ENCODE peak calls at places on chromosome 19, in seven cellular contexts. One of them, this sample, is unnamed.

GRCh38 chr19:2775556-2776430 is 7.3 kb downstream of the SGTA start:
- DNase-seq in psoas muscle: peak
- DNase-seq in bronchial epithelial cell: no peak
- DNase-seq in epithelial cell of esophagus: no peak
- DNase-seq in uterus: peak
- DNase-seq in colonic mucosa: peak
- DNase-seq in dorsolateral prefrontal cortex: no peak
- DNase-seq in this sample: no peak

GRCh38 chr19:45428385-45429231 is 4.9 kb upstream of the ERCC1 start:
- DNase-seq in epithelial cell of esophagus: no peak
- DNase-seq in psoas muscle: peak
- DNase-seq in dorsolateral prefrontal cortex: no peak
- DNase-seq in bronchial epithelial cell: no peak
- DNase-seq in colonic mucosa: no peak
- DNase-seq in uterus: peak
- DNase-seq in this sample: no peak

GRCh38 chr19:50427997-50428425 is 4.7 kb upstream of the MYBPC2 start:
- DNase-seq in colonic mucosa: peak
- DNase-seq in bronchial epithelial cell: peak
- DNase-seq in dorsolateral prefrontal cortex: peak
- DNase-seq in psoas muscle: peak
- DNase-seq in uterus: peak
- DNase-seq in epithelial cell of esophagus: peak
- DNase-seq in this sample: peak

GRCh38 chr19:34215006-34215665 is 39.2 kb upstream of the GARRE1 start:
- DNase-seq in colonic mucosa: no peak
- DNase-seq in uterus: no peak
- DNase-seq in epithelial cell of esophagus: no peak
- DNase-seq in dorsolateral prefrontal cortex: no peak
- DNase-seq in bronchial epithelial cell: no peak
- DNase-seq in psoas muscle: no peak
- DNase-seq in this sample: no peak

GRCh38 chr19:11420894-11421606 is 1.9 kb upstream of the RGL3 start:
- DNase-seq in psoas muscle: peak
- DNase-seq in epithelial cell of esophagus: no peak
- DNase-seq in dorsolateral prefrontal cortex: no peak
- DNase-seq in uterus: no peak
- DNase-seq in bronchial epithelial cell: no peak
- DNase-seq in colonic mucosa: peak
- DNase-seq in this sample: no peak

GRCh38 chr19:48290923-48291700 is 21.2 kb downstream of the ZNF114 start:
- DNase-seq in dorsolateral prefrontal cortex: peak
- DNase-seq in psoas muscle: peak
- DNase-seq in colonic mucosa: peak
- DNase-seq in uterus: peak
- DNase-seq in epithelial cell of esophagus: peak
- DNase-seq in bronchial epithelial cell: peak
- DNase-seq in this sample: no peak

GRCh38 chr19:46841458-46842083 is 9.1 kb downstream of the AP2S1 start:
- DNase-seq in epithelial cell of esophagus: peak
- DNase-seq in dorsolateral prefrontal cortex: peak
- DNase-seq in bronchial epithelial cell: no peak
- DNase-seq in psoas muscle: peak
- DNase-seq in uterus: peak
- DNase-seq in colonic mucosa: no peak
- DNase-seq in this sample: no peak

GRCh38 chr19:40605201-40605971 is 4.2 kb downstream of the LTBP4 start:
- DNase-seq in bronchial epithelial cell: peak
- DNase-seq in psoas muscle: peak
- DNase-seq in uterus: peak
- DNase-seq in epithelial cell of esophagus: peak
- DNase-seq in dorsolateral prefrontal cortex: no peak
- DNase-seq in colonic mucosa: peak
- DNase-seq in this sample: no peak

GRCh38 chr19:36719687-36720556 is 32.5 kb downstream of the ZNF567 start:
- DNase-seq in psoas muscle: no peak
- DNase-seq in bronchial epithelial cell: no peak
- DNase-seq in epithelial cell of esophagus: peak
- DNase-seq in uterus: no peak
- DNase-seq in colonic mucosa: no peak
- DNase-seq in dorsolateral prefrontal cortex: no peak
- DNase-seq in this sample: no peak

GRCh38 chr19:13023666-13024065 is 28.4 kb downstream of the NFIX start:
- DNase-seq in colonic mucosa: no peak
- DNase-seq in epithelial cell of esophagus: no peak
- DNase-seq in uterus: no peak
- DNase-seq in psoas muscle: no peak
- DNase-seq in bronchial epithelial cell: no peak
- DNase-seq in dorsolateral prefrontal cortex: no peak
- DNase-seq in this sample: no peak

GRCh38 chr19:35063940-35064818 is 22.7 kb downstream of the HPN start:
- DNase-seq in colonic mucosa: no peak
- DNase-seq in psoas muscle: no peak
- DNase-seq in bronchial epithelial cell: peak
- DNase-seq in epithelial cell of esophagus: peak
- DNase-seq in dorsolateral prefrontal cortex: no peak
- DNase-seq in uterus: no peak
- DNase-seq in this sample: peak

DNA sequence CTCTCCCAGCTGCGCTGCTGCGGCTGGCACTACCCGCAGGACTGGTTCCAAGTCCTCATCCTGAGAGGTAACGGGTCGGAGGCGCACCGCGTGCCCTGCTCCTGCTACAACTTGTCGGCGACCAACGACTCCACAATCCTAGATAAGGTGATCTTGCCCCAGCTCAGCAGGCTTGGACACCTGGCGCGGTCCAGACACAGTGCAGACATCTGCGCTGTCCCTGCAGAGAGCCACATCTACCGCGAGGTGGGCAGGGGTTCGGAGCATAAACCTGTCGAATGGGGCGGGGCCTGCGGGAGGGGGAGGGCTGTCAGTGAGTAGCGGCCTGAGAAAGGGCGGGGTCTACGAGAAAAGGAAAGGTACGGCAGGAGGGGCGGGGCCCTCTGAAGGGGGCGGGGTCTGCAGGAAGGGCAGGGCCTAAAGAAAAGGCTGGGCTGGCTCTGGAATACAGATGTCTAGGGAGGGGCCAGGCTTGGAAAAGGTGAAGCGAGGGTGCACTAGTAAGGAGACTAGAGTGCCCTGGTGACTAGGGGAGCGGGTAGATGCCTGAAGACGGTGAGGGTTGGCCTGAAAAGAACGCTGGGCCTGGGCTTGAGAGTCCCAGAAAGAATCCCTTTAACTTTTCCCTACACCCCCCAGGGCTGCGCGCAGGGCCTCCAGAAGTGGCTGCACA is 3.6 kb downstream of the CD37 start:
- DNase-seq in epithelial cell of esophagus: peak
- DNase-seq in dorsolateral prefrontal cortex: no peak
- DNase-seq in uterus: peak
- DNase-seq in bronchial epithelial cell: peak
- DNase-seq in psoas muscle: peak
- DNase-seq in colonic mucosa: peak
- DNase-seq in this sample: no peak
- TF ChIP-seq CTCF in epithelial cell of esophagus: no peak
- TF ChIP-seq CTCF in dorsolateral prefrontal cortex: no peak
- TF ChIP-seq CTCF in uterus: peak
- TF ChIP-seq CTCF in bronchial epithelial cell: peak
- TF ChIP-seq CTCF in psoas muscle: no peak
- TF ChIP-seq CTCF in colonic mucosa: no peak
- TF ChIP-seq CTCF in this sample: no peak

GRCh38 chr19:57905258-57905657 is 11.1 kb downstream of the ZNF417 start:
- DNase-seq in dorsolateral prefrontal cortex: no peak
- DNase-seq in epithelial cell of esophagus: no peak
- DNase-seq in uterus: no peak
- DNase-seq in psoas muscle: no peak
- DNase-seq in bronchial epithelial cell: no peak
- DNase-seq in colonic mucosa: no peak
- DNase-seq in this sample: no peak

GRCh38 chr19:57907394-57907793 is 9.0 kb downstream of the ZNF417 start:
- DNase-seq in colonic mucosa: no peak
- DNase-seq in epithelial cell of esophagus: no peak
- DNase-seq in psoas muscle: no peak
- DNase-seq in bronchial epithelial cell: no peak
- DNase-seq in uterus: no peak
- DNase-seq in dorsolateral prefrontal cortex: no peak
- DNase-seq in this sample: no peak

DNA sequence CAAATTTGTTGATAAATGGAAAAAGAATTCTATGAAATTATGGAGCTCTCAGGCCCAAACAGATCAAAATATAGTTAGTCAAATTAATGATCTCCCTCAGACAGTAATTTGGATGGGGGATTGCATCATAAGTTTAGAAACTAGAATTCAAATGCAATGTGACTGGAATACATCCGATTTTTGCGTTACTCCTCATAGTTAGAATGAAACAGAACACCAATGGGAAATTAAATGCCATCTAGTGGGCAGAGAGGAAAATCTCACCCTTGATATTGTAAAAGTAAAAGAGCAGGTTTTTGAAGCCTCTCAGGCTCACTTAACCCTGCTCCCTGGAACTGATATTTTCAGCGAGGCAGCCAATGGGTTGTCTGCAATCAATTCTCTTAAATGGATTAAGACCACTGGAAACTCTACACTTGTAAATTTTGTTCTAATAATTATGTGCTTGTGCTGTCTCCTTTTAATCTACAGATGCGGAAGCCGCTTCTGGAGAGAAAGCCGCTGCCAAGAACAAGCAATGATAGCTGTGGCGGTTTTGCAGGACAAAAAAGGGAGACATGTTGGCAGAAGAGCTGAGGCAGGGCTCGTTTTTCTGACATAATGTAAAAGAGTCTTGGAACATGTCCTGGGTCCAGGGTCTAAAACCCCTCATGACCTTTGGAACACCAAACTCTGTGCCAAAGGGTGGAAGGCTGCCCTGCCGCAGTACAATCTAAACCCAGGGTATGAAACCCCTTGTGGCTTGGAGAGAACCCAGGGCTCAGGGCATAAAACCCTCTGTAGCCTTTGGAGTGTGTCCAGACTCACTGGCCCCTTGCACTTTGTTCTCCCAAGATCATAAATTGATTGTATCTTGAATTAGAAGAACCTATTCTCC is 12.9 kb downstream of the ZNF417 start:
- DNase-seq in epithelial cell of esophagus: peak
- DNase-seq in uterus: no peak
- DNase-seq in dorsolateral prefrontal cortex: no peak
- DNase-seq in colonic mucosa: no peak
- DNase-seq in bronchial epithelial cell: peak
- DNase-seq in psoas muscle: no peak
- DNase-seq in this sample: no peak
- H3K4me3 ChIP-seq in epithelial cell of esophagus: no peak
- H3K4me3 ChIP-seq in uterus: no peak
- H3K4me3 ChIP-seq in dorsolateral prefrontal cortex: no peak
- H3K4me3 ChIP-seq in colonic mucosa: no peak
- H3K4me3 ChIP-seq in bronchial epithelial cell: no peak
- H3K4me3 ChIP-seq in psoas muscle: no peak
- H3K4me3 ChIP-seq in this sample: no peak

DNA sequence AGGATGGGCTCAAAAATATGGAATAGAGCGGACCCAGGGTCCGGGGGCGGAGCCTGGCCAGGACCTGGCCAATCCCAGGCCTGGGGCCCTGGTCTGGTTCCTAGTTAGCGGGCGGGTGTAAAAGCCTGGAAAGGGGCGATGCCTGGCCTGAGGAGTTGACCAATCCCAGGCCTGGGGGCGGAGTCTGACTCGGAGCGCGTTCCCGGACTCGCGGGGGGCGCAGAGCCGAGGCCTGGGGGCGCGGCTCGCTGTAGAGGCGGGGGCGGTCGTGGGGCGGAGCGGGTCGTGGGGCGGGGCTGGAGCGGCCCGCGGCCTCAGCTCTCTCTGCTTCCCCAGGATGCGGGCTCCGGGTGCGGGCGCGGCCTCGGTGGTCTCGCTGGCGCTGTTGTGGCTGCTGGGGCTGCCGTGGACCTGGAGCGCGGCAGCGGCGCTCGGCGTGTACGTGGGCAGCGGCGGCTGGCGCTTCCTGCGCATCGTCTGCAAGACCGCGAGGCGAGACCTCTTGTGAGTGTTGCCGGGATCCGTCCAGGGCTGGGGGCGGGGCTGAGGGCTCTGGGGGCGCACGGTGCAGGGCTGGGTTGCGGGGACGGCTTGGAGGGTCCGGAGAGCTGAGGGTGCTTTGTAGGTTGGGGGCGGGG is at the start of gene SLC27A1:
- DNase-seq in bronchial epithelial cell: peak
- DNase-seq in colonic mucosa: peak
- DNase-seq in uterus: peak
- DNase-seq in epithelial cell of esophagus: peak
- DNase-seq in psoas muscle: peak
- DNase-seq in dorsolateral prefrontal cortex: peak
- DNase-seq in this sample: peak
- TF ChIP-seq CTCF in bronchial epithelial cell: no peak
- TF ChIP-seq CTCF in colonic mucosa: no peak
- TF ChIP-seq CTCF in uterus: no peak
- TF ChIP-seq CTCF in epithelial cell of esophagus: no peak
- TF ChIP-seq CTCF in psoas muscle: no peak
- TF ChIP-seq CTCF in dorsolateral prefrontal cortex: no peak
- TF ChIP-seq CTCF in this sample: no peak

GRCh38 chr19:16144216-16144581 is 714 bp downstream of the HSH2D start:
- DNase-seq in dorsolateral prefrontal cortex: no peak
- DNase-seq in uterus: no peak
- DNase-seq in colonic mucosa: no peak
- DNase-seq in bronchial epithelial cell: no peak
- DNase-seq in psoas muscle: no peak
- DNase-seq in epithelial cell of esophagus: no peak
- DNase-seq in this sample: no peak

GRCh38 chr19:16153582-16154336 is 10.3 kb downstream of the HSH2D start:
- DNase-seq in uterus: no peak
- DNase-seq in psoas muscle: no peak
- DNase-seq in bronchial epithelial cell: no peak
- DNase-seq in colonic mucosa: no peak
- DNase-seq in dorsolateral prefrontal cortex: no peak
- DNase-seq in epithelial cell of esophagus: no peak
- DNase-seq in this sample: no peak

GRCh38 chr19:16143399-16144215 is at the start of gene HSH2D:
- DNase-seq in dorsolateral prefrontal cortex: no peak
- DNase-seq in epithelial cell of esophagus: peak
- DNase-seq in colonic mucosa: peak
- DNase-seq in uterus: no peak
- DNase-seq in psoas muscle: peak
- DNase-seq in bronchial epithelial cell: peak
- DNase-seq in this sample: no peak

GRCh38 chr19:16146112-16146511 is 2.6 kb downstream of the HSH2D start:
- DNase-seq in bronchial epithelial cell: no peak
- DNase-seq in epithelial cell of esophagus: no peak
- DNase-seq in dorsolateral prefrontal cortex: no peak
- DNase-seq in psoas muscle: no peak
- DNase-seq in uterus: no peak
- DNase-seq in colonic mucosa: no peak
- DNase-seq in this sample: no peak

DNA sequence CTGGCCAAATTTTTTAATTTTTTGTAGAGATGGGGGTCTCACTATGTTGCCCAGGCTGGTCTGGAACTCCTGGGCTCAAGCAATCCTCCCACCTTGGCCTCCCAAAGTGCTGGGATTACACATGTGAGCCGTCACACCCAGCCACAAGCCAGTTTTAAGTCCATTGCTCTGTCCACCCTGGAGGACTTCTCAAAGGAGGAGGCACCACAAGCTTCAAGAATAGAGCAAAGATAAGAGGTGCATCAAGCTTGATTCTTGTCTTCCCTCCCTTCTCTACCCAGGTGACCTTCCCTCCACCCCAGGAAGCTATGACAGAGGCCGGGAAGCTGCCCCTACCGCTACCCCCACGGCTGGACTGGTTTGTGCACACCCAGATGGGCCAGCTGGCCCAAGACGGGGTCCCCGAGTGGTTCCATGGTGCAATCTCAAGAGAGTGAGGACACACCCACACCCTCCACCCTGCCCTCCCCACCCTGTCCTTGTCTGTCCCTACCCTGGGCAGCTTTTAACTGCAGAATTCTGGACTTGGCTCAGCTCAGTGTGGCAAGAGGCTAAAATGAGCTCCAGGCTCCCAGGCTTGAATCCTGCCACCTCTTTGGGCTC is 5.1 kb downstream of the HSH2D start:
- DNase-seq in bronchial epithelial cell: no peak
- DNase-seq in epithelial cell of esophagus: no peak
- DNase-seq in colonic mucosa: no peak
- DNase-seq in dorsolateral prefrontal cortex: no peak
- DNase-seq in psoas muscle: no peak
- DNase-seq in uterus: no peak
- DNase-seq in this sample: no peak
- H3K4me3 ChIP-seq in bronchial epithelial cell: no peak
- H3K4me3 ChIP-seq in epithelial cell of esophagus: no peak
- H3K4me3 ChIP-seq in colonic mucosa: no peak
- H3K4me3 ChIP-seq in dorsolateral prefrontal cortex: no peak
- H3K4me3 ChIP-seq in psoas muscle: no peak
- H3K4me3 ChIP-seq in uterus: no peak
- H3K4me3 ChIP-seq in this sample: no peak